ENCODE peak calls at places on chromosomes 7 and 10, in four cellular contexts. One of them, this sample, is unnamed.

GRCh38 chr10:43308986-43309385 is 42.1 kb upstream of the RASGEF1A start:
- DNase-seq in OCI-LY7: no peak
- DNase-seq in colonic mucosa: no peak
- DNase-seq in psoas muscle: no peak
- DNase-seq in this sample: no peak

GRCh38 chr10:78459639-78460037 is 426.0 kb downstream of the RPS24 start:
- DNase-seq in psoas muscle: no peak
- DNase-seq in OCI-LY7: no peak
- DNase-seq in colonic mucosa: no peak
- DNase-seq in this sample: no peak

GRCh38 chr10:95756796-95757657 is 1.1 kb downstream of the ENTPD1 start:
- DNase-seq in colonic mucosa: no peak
- DNase-seq in psoas muscle: no peak
- DNase-seq in OCI-LY7: peak; percentile 41
- DNase-seq in this sample: no peak

GRCh38 chr7:102320601-102321350 is 34.1 kb downstream of the SH2B2 start:
- DNase-seq in OCI-LY7: no peak
- DNase-seq in colonic mucosa: no peak
- DNase-seq in psoas muscle: no peak
- DNase-seq in this sample: no peak

GRCh38 chr10:132627736-132628512 is 90.3 kb downstream of the INPP5A start:
- DNase-seq in psoas muscle: peak; percentile 62
- DNase-seq in OCI-LY7: no peak
- DNase-seq in colonic mucosa: no peak
- DNase-seq in this sample: no peak

GRCh38 chr7:122143376-122143750 is 686 bp downstream of the AASS start:
- DNase-seq in OCI-LY7: no peak
- DNase-seq in colonic mucosa: peak; percentile 21
- DNase-seq in psoas muscle: peak; percentile 45
- DNase-seq in this sample: no peak

GRCh38 chr7:506391-506831 is 13.2 kb downstream of the PDGFA start:
- DNase-seq in colonic mucosa: no peak
- DNase-seq in psoas muscle: peak; percentile 40
- DNase-seq in OCI-LY7: no peak
- DNase-seq in this sample: no peak

GRCh38 chr7:41832936-41833335 is 130.0 kb upstream of the INHBA start:
- DNase-seq in psoas muscle: no peak
- DNase-seq in colonic mucosa: no peak
- DNase-seq in OCI-LY7: no peak
- DNase-seq in this sample: no peak

GRCh38 chr10:90179696-90180407 is 478.5 kb downstream of the KIF20B start:
- DNase-seq in OCI-LY7: no peak
- DNase-seq in psoas muscle: no peak
- DNase-seq in colonic mucosa: peak; percentile 20
- DNase-seq in this sample: no peak

GRCh38 chr10:72764151-72764550 is 72.2 kb downstream of the MCU start:
- DNase-seq in psoas muscle: no peak
- DNase-seq in colonic mucosa: no peak
- DNase-seq in OCI-LY7: no peak
- DNase-seq in this sample: no peak

GRCh38 chr7:150357277-150357676 is 11.3 kb upstream of the REPIN1 start:
- DNase-seq in colonic mucosa: no peak
- DNase-seq in OCI-LY7: no peak
- DNase-seq in psoas muscle: no peak
- DNase-seq in this sample: peak; percentile 95

GRCh38 chr10:48744587-48744986 is 59.9 kb downstream of the WDFY4 start:
- DNase-seq in psoas muscle: no peak
- DNase-seq in OCI-LY7: no peak
- DNase-seq in colonic mucosa: no peak
- DNase-seq in this sample: no peak

GRCh38 chr7:36777855-36778254 is 53.6 kb upstream of the AOAH start:
- DNase-seq in OCI-LY7: no peak
- DNase-seq in psoas muscle: no peak
- DNase-seq in colonic mucosa: no peak
- DNase-seq in this sample: no peak

GRCh38 chr7:37028909-37029440 is 304.7 kb upstream of the AOAH start:
- DNase-seq in psoas muscle: no peak
- DNase-seq in OCI-LY7: no peak
- DNase-seq in colonic mucosa: no peak
- DNase-seq in this sample: peak; percentile 71

GRCh38 chr7:117043051-117043546 is 89.8 kb downstream of the ST7 start:
- DNase-seq in psoas muscle: no peak
- DNase-seq in OCI-LY7: no peak
- DNase-seq in colonic mucosa: no peak
- DNase-seq in this sample: no peak

GRCh38 chr10:111972109-111972508 is 211.5 kb downstream of the GPAM start:
- DNase-seq in OCI-LY7: no peak
- DNase-seq in colonic mucosa: no peak
- DNase-seq in psoas muscle: no peak
- DNase-seq in this sample: no peak

GRCh38 chr10:4691776-4692175 is 134.2 kb upstream of the AKR1E2 start:
- DNase-seq in OCI-LY7: no peak
- DNase-seq in psoas muscle: no peak
- DNase-seq in colonic mucosa: no peak
- DNase-seq in this sample: no peak

GRCh38 chr10:86594535-86594934 is 59.8 kb upstream of the OPN4 start:
- DNase-seq in psoas muscle: no peak
- DNase-seq in colonic mucosa: no peak
- DNase-seq in OCI-LY7: no peak
- DNase-seq in this sample: no peak

GRCh38 chr10:44310762-44311562 is 73.9 kb downstream of the CXCL12 start:
- DNase-seq in psoas muscle: peak; percentile 95
- DNase-seq in OCI-LY7: peak; percentile 1
- DNase-seq in colonic mucosa: peak; percentile 79
- DNase-seq in this sample: no peak

GRCh38 chr10:67665491-67665890 is 30.5 kb downstream of the CTNNA3 start:
- DNase-seq in colonic mucosa: no peak
- DNase-seq in psoas muscle: peak; percentile 66
- DNase-seq in OCI-LY7: peak; percentile 27
- DNase-seq in this sample: no peak

GRCh38 chr7:78383096-78383495 is 584.5 kb downstream of the PHTF2 start:
- DNase-seq in colonic mucosa: no peak
- DNase-seq in psoas muscle: no peak
- DNase-seq in OCI-LY7: no peak
- DNase-seq in this sample: no peak

GRCh38 chr10:3239920-3240909 is 67.6 kb upstream of the PITRM1 start:
- DNase-seq in colonic mucosa: no peak
- DNase-seq in psoas muscle: no peak
- DNase-seq in OCI-LY7: no peak
- DNase-seq in this sample: no peak
- H3K4me3 ChIP-seq in colonic mucosa: no peak overlapping the region
- H3K4me3 ChIP-seq in psoas muscle: peak overlapping the region; percentile 34
- H3K4me3 ChIP-seq in OCI-LY7: no peak overlapping the region
- H3K4me3 ChIP-seq in this sample: no peak overlapping the region

GRCh38 chr10:14617850-14618249 is 156.8 kb downstream of the FAM107B start:
- DNase-seq in colonic mucosa: no peak
- DNase-seq in OCI-LY7: no peak
- DNase-seq in psoas muscle: no peak
- DNase-seq in this sample: no peak
- H3K4me3 ChIP-seq in colonic mucosa: no peak overlapping the region
- H3K4me3 ChIP-seq in OCI-LY7: no peak overlapping the region
- H3K4me3 ChIP-seq in psoas muscle: no peak overlapping the region
- H3K4me3 ChIP-seq in this sample: no peak overlapping the region

GRCh38 chr7:44403775-44404174 is 78.4 kb upstream of the CAMK2B start:
- DNase-seq in OCI-LY7: no peak
- DNase-seq in colonic mucosa: no peak
- DNase-seq in psoas muscle: no peak
- DNase-seq in this sample: no peak

GRCh38 chr7:44411306-44411705 is 79.2 kb downstream of the NUDCD3 start:
- DNase-seq in OCI-LY7: no peak
- DNase-seq in colonic mucosa: no peak
- DNase-seq in psoas muscle: no peak
- DNase-seq in this sample: no peak

GRCh38 chr7:44403176-44403759 is 77.9 kb upstream of the CAMK2B start:
- DNase-seq in psoas muscle: no peak
- DNase-seq in colonic mucosa: no peak
- DNase-seq in OCI-LY7: no peak
- DNase-seq in this sample: no peak

GRCh38 chr7:44408596-44408995 is 81.9 kb downstream of the NUDCD3 start:
- DNase-seq in OCI-LY7: no peak
- DNase-seq in colonic mucosa: no peak
- DNase-seq in psoas muscle: no peak
- DNase-seq in this sample: no peak
- H3K4me3 ChIP-seq in OCI-LY7: no peak overlapping the region
- H3K4me3 ChIP-seq in colonic mucosa: no peak overlapping the region
- H3K4me3 ChIP-seq in psoas muscle: no peak overlapping the region
- H3K4me3 ChIP-seq in this sample: no peak overlapping the region

DNA sequence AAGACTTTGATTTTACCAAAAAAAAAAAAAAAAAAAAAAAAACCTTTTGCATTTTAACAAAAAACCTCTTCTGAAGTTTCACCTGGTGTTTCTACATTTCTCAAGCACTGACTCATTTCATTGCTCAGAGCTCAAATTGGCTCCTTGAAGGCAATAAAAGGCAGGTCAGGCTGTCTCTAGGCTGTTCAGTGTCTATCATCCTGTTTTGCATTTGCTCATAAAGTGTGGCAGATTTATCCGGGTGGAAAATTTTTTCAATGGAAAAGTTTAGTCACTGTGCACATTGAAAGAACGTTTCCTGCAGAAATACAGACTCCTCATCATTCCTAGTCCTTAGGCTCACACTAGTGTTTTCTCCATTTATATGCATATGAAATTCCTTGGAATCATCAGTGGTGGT is 114.2 kb upstream of the DGKB start:
- DNase-seq in OCI-LY7: no peak
- DNase-seq in psoas muscle: no peak
- DNase-seq in colonic mucosa: no peak
- DNase-seq in this sample: no peak
- H3K4me3 ChIP-seq in OCI-LY7: no peak overlapping the region
- H3K4me3 ChIP-seq in psoas muscle: no peak overlapping the region
- H3K4me3 ChIP-seq in colonic mucosa: no peak overlapping the region
- H3K4me3 ChIP-seq in this sample: no peak overlapping the region

GRCh38 chr7:155296006-155296787 is 1.5 kb upstream of the INSIG1 start:
- DNase-seq in colonic mucosa: no peak
- DNase-seq in psoas muscle: no peak
- DNase-seq in OCI-LY7: no peak
- DNase-seq in this sample: no peak
- H3K4me3 ChIP-seq in colonic mucosa: peak overlapping the region; percentile 57
- H3K4me3 ChIP-seq in psoas muscle: peak overlapping the region; percentile 78
- H3K4me3 ChIP-seq in OCI-LY7: peak overlapping the region; percentile 80
- H3K4me3 ChIP-seq in this sample: peak overlapping the region; percentile 65

DNA sequence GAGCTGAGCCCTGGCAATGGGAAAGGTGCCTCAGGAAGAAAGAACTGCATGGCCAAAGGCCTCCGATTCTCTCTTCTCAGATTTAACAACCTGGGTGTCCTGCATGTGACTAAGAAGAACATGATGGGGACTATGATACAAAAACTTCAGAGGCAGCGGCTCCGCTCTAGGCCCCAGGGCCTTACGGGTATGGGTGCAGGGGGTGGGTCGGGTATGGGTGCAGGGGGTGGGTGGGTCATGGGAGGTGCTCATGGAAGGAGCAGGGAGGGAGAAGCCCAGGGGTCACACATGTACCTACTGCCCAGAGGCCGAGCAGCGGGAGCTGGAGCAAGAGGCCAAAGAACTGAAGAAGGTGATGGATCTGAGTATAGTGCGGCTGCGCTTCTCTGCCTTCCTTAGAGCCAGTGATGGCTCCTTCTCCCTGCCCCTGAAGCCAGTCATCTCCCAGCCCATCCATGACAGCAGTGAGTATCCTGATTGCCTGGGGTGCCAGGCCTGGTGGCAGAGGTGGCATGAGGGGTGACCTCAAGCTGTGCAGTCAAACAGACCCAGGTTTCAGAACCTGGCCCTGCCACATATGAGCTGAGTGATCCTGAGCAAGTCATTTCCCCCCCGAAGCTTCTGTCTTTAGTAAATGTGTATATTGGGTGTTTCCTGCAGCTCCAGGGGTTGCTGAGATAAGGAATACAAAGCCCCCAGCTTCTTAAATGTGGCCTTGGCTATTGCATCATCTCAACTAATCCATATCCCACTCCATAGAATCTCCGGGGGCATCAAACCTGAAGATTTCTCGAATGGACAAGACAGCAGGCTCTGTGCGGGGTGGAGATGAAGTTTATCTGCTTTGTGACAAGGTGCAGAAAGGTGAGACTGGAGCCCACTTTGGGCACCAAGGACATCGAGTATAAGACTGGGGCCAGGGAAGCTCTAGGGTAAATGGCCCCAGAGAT is 2.0 kb downstream of the NFKB2 start:
- DNase-seq in OCI-LY7: no peak
- DNase-seq in colonic mucosa: no peak
- DNase-seq in psoas muscle: no peak
- DNase-seq in this sample: no peak
- H3K4me3 ChIP-seq in OCI-LY7: no peak overlapping the region
- H3K4me3 ChIP-seq in colonic mucosa: peak overlapping the region; percentile 73
- H3K4me3 ChIP-seq in psoas muscle: peak overlapping the region; percentile 75
- H3K4me3 ChIP-seq in this sample: no peak overlapping the region

GRCh38 chr10:117241541-117242462 is 888 bp downstream of the SLC18A2 start:
- DNase-seq in colonic mucosa: no peak
- DNase-seq in OCI-LY7: no peak
- DNase-seq in psoas muscle: no peak
- DNase-seq in this sample: no peak
- H3K4me3 ChIP-seq in colonic mucosa: no peak overlapping the region
- H3K4me3 ChIP-seq in OCI-LY7: no peak overlapping the region
- H3K4me3 ChIP-seq in psoas muscle: no peak overlapping the region
- H3K4me3 ChIP-seq in this sample: no peak overlapping the region

GRCh38 chr7:16397497-16398210 is 23.7 kb downstream of the CRPPA start:
- DNase-seq in psoas muscle: no peak
- DNase-seq in OCI-LY7: no peak
- DNase-seq in colonic mucosa: no peak
- DNase-seq in this sample: no peak

GRCh38 chr7:16395121-16395520 is 26.2 kb downstream of the CRPPA start:
- DNase-seq in colonic mucosa: no peak
- DNase-seq in psoas muscle: no peak
- DNase-seq in OCI-LY7: no peak
- DNase-seq in this sample: no peak

GRCh38 chr7:16398211-16399017 is 22.9 kb downstream of the CRPPA start:
- DNase-seq in psoas muscle: no peak
- DNase-seq in OCI-LY7: no peak
- DNase-seq in colonic mucosa: no peak
- DNase-seq in this sample: no peak

GRCh38 chr7:16399265-16399801 is 22.0 kb downstream of the CRPPA start:
- DNase-seq in psoas muscle: no peak
- DNase-seq in OCI-LY7: no peak
- DNase-seq in colonic mucosa: no peak
- DNase-seq in this sample: no peak

GRCh38 chr7:16396766-16397496 is 24.4 kb downstream of the CRPPA start:
- DNase-seq in OCI-LY7: no peak
- DNase-seq in colonic mucosa: no peak
- DNase-seq in psoas muscle: no peak
- DNase-seq in this sample: no peak
- H3K4me3 ChIP-seq in OCI-LY7: no peak overlapping the region
- H3K4me3 ChIP-seq in colonic mucosa: no peak overlapping the region
- H3K4me3 ChIP-seq in psoas muscle: no peak overlapping the region
- H3K4me3 ChIP-seq in this sample: no peak overlapping the region

GRCh38 chr7:45919947-45920542 is 1.0 kb downstream of the IGFBP3 start:
- DNase-seq in colonic mucosa: no peak
- DNase-seq in psoas muscle: no peak
- DNase-seq in OCI-LY7: no peak
- DNase-seq in this sample: no peak

GRCh38 chr7:45919231-45919825 is 1.7 kb downstream of the IGFBP3 start:
- DNase-seq in colonic mucosa: no peak
- DNase-seq in psoas muscle: no peak
- DNase-seq in OCI-LY7: no peak
- DNase-seq in this sample: no peak

GRCh38 chr7:45921381-45921698 is 268 bp upstream of the IGFBP3 start:
- DNase-seq in OCI-LY7: no peak
- DNase-seq in colonic mucosa: no peak
- DNase-seq in psoas muscle: no peak
- DNase-seq in this sample: no peak

GRCh38 chr7:45921699-45922519 is 837 bp upstream of the IGFBP3 start:
- DNase-seq in psoas muscle: peak; percentile 65
- DNase-seq in colonic mucosa: peak; percentile 59
- DNase-seq in OCI-LY7: peak; percentile 4
- DNase-seq in this sample: no peak

GRCh38 chr7:45920543-45921380 is at the start of gene IGFBP3:
- DNase-seq in OCI-LY7: no peak
- DNase-seq in colonic mucosa: no peak
- DNase-seq in psoas muscle: peak; percentile 63
- DNase-seq in this sample: no peak
- H3K4me3 ChIP-seq in OCI-LY7: no peak within 1 kb of the TSS
- H3K4me3 ChIP-seq in colonic mucosa: peak within 1 kb of the TSS; percentile 26
- H3K4me3 ChIP-seq in psoas muscle: peak within 1 kb of the TSS; percentile 65
- H3K4me3 ChIP-seq in this sample: no peak within 1 kb of the TSS